ENCODE peak calls at places on chromosomes 13 and 19, in eight cellular contexts. X, V, Q, T, N, I, M and B are unnamed samples.

GRCh38 chr13:35764359-35765015 is 288.0 kb upstream of the MAB21L1 start:
- DNase-seq in X (no peak), V (no peak), Q (no peak), T (no peak), N (no peak), I (peak), M (peak), B (no peak)

GRCh38 chr13:30696278-30697176 is 38.8 kb upstream of the ALOX5AP start:
- DNase-seq in X (no peak), V (no peak), Q (no peak), T (no peak), N (no peak), I (peak), M (no peak), B (no peak)

GRCh38 chr13:110331362-110331761 is 24.3 kb downstream of the COL4A2 start:
- DNase-seq in X (no peak), V (no peak), Q (no peak), T (no peak), N (no peak), I (peak), M (no peak), B (no peak)

GRCh38 chr19:8224394-8225145 is 15.4 kb downstream of the CERS4 start:
- DNase-seq in X (no peak), V (no peak), Q (no peak), T (peak), N (peak), I (no peak), M (no peak), B (no peak)

GRCh38 chr19:21602105-21602658 is 96.8 kb downstream of the ZNF429 start:
- DNase-seq in X (no peak), V (no peak), Q (no peak), T (no peak), N (no peak), I (no peak), M (no peak), B (no peak)

GRCh38 chr13:112842343-112842856 is 126.6 kb upstream of the MCF2L start:
- DNase-seq in X (no peak), V (no peak), Q (no peak), T (peak), N (no peak), I (no peak), M (no peak), B (no peak)

GRCh38 chr13:99250977-99251825 is 7.0 kb downstream of the GPR18 start:
- DNase-seq in X (no peak), V (no peak), Q (no peak), T (no peak), N (no peak), I (no peak), M (no peak), B (no peak)

GRCh38 chr13:93698016-93698613 is 471.5 kb downstream of the GPC6 start:
- DNase-seq in X (no peak), V (no peak), Q (no peak), T (no peak), N (no peak), I (no peak), M (no peak), B (no peak)

GRCh38 chr13:70723732-70724131 is 615.5 kb upstream of the KLHL1 start:
- DNase-seq in X (no peak), V (no peak), Q (no peak), T (no peak), N (peak), I (no peak), M (peak), B (no peak)